ENCODE peak calls at places on chromosomes 7 and 10, in nine cellular contexts. D, U, T, Z, Y, X, W, M and H are unnamed samples.

GRCh38 chr10:69684020-69684980 is 54.3 kb downstream of the FAM241B start:
- DNase-seq in M (no peak), T (no peak), D (peak; percentile 83), X (no peak), W (no peak), Z (peak; percentile 52), Y (no peak), U (no peak), H (no peak)

GRCh38 chr7:6365451-6365850 is 82.3 kb downstream of the DAGLB start:
- DNase-seq in M (no peak), Z (no peak), W (no peak), X (no peak), T (no peak), Y (no peak), U (no peak), D (no peak), H (no peak)

GRCh38 chr7:146875222-146875785 is 758.7 kb downstream of the CNTNAP2 start:
- DNase-seq in X (no peak), Y (no peak), U (no peak), Z (no peak), D (no peak), W (no peak), M (no peak), T (no peak), H (no peak)

GRCh38 chr10:96374639-96374984 is 15.8 kb upstream of the OPALIN start:
- DNase-seq in M (no peak), T (no peak), X (no peak), Y (peak; percentile 39), D (no peak), W (no peak), U (no peak), Z (no peak), H (peak; percentile 36)

GRCh38 chr7:44967571-44968446 is 11.0 kb downstream of the MYO1G start:
- DNase-seq in X (no peak), U (no peak), T (peak; percentile 65), Y (no peak), M (peak; percentile 57), Z (no peak), D (no peak), W (no peak), H (peak; percentile 45)

GRCh38 chr10:113992601-113993011 is 51.1 kb upstream of the ADRB1 start:
- DNase-seq in T (no peak), X (no peak), U (no peak), M (no peak), W (no peak), D (no peak), Y (no peak), Z (peak; percentile 9), H (no peak)

GRCh38 chr7:139728203-139728602 is 49.6 kb downstream of the HIPK2 start:
- DNase-seq in M (no peak), U (no peak), T (no peak), Y (no peak), Z (no peak), W (no peak), D (no peak), X (no peak), H (no peak)

GRCh38 chr7:16670021-16670420 is 24.0 kb downstream of the BZW2 start:
- DNase-seq in Y (no peak), W (no peak), D (no peak), M (no peak), X (no peak), U (no peak), T (no peak), Z (peak; percentile 79), H (no peak)

GRCh38 chr10:76082956-76083355 is 651.5 kb downstream of the LRMDA start:
- DNase-seq in M (peak; percentile 52), U (no peak), Y (no peak), Z (peak; percentile 89), X (peak; percentile 95), T (no peak), W (peak; percentile 74), D (no peak), H (no peak)

GRCh38 chr10:1215862-1216575 is 159.8 kb downstream of the WDR37 start:
- DNase-seq in X (no peak), Y (no peak), T (no peak), U (no peak), D (no peak), Z (no peak), M (no peak), W (no peak), H (no peak)

GRCh38 chr10:102675887-102676616 is 31.8 kb downstream of the TRIM8 start:
- DNase-seq in D (no peak), M (no peak), U (peak; percentile 88), Z (peak; percentile 98), T (peak; percentile 73), Y (no peak), W (no peak), X (peak; percentile 63), H (peak; percentile 30)

GRCh38 chr7:44639701-44640321 is 33.4 kb downstream of the OGDH start:
- DNase-seq in M (peak; percentile 74), D (peak; percentile 88), Y (no peak), Z (peak; percentile 93), T (peak; percentile 71), W (peak; percentile 12), X (peak; percentile 68), U (peak; percentile 37), H (peak; percentile 60)

GRCh38 chr10:86733260-86733671 is 23.2 kb upstream of the BMPR1A start:
- DNase-seq in X (no peak), T (no peak), Z (peak; percentile 12), W (no peak), M (no peak), U (no peak), D (no peak), Y (no peak), H (no peak)
- TF ChIP-seq CTCF in X (no peak), T (no peak), Z (no peak), W (no peak), M (no peak), U (no peak), D (no peak), Y (no peak), H (no peak)

GRCh38 chr7:133564484-133564883 is 311.6 kb downstream of the EXOC4 start:
- DNase-seq in Z (no peak), T (no peak), U (no peak), X (no peak), W (no peak), Y (no peak), D (no peak), M (no peak), H (no peak)
- TF ChIP-seq CTCF in Z (no peak), T (no peak), U (no peak), X (no peak), W (peak; percentile 43), Y (peak; percentile 32), D (no peak), M (no peak), H (no peak)

GRCh38 chr7:31079126-31079918 is 27.2 kb downstream of the ADCYAP1R1 start:
- DNase-seq in Y (no peak), Z (no peak), U (no peak), T (no peak), M (no peak), W (no peak), X (no peak), D (no peak), H (no peak)

GRCh38 chr7:31080112-31080511 is 28.0 kb downstream of the ADCYAP1R1 start:
- DNase-seq in M (no peak), X (no peak), U (no peak), W (no peak), D (no peak), T (no peak), Y (no peak), Z (no peak), H (no peak)

GRCh38 chr7:31077484-31078362 is 25.6 kb downstream of the ADCYAP1R1 start:
- DNase-seq in U (no peak), T (no peak), X (no peak), D (no peak), W (no peak), Z (no peak), M (no peak), Y (no peak), H (no peak)

GRCh38 chr7:31076641-31077310 is 24.7 kb downstream of the ADCYAP1R1 start:
- DNase-seq in X (no peak), Z (no peak), D (no peak), M (no peak), T (no peak), U (no peak), Y (no peak), W (no peak), H (no peak)

DNA sequence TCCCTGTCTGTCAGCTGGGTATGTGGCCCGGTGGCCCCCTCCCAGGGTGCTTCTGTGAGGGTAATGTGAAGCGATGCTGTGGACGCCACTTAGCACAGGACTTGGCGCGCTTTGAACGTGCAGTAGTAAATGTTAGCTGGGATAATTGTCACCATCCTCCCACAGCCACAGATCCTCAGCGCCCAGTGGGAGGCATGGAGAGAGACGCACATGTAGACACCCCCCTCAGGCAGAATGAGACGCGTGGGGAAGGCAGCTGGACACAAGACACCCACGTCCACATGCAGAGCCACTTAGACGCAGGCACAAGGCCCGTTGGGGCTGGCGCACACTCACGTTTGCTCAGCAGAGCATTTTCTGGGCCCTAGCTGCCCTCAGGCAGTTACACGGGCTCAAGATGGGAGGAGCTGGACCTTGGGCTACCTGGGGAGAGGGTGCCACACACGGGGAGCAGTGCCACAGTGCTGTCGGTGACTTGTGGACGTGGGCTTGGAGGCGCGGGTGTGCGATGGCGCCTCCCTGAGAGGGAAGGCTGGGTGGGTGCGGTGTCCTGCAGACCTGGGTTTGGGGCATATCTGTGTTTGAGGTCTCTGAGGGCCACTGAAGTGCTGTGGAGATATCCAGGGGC is 26.4 kb downstream of the ADCYAP1R1 start:
- DNase-seq in Z (no peak), X (no peak), M (no peak), U (no peak), W (no peak), Y (no peak), T (no peak), D (no peak), H (no peak)
- TF ChIP-seq CTCF in Z (no peak), X (no peak), M (no peak), U (no peak), W (no peak), Y (no peak), T (no peak), D (no peak), H (no peak)

DNA sequence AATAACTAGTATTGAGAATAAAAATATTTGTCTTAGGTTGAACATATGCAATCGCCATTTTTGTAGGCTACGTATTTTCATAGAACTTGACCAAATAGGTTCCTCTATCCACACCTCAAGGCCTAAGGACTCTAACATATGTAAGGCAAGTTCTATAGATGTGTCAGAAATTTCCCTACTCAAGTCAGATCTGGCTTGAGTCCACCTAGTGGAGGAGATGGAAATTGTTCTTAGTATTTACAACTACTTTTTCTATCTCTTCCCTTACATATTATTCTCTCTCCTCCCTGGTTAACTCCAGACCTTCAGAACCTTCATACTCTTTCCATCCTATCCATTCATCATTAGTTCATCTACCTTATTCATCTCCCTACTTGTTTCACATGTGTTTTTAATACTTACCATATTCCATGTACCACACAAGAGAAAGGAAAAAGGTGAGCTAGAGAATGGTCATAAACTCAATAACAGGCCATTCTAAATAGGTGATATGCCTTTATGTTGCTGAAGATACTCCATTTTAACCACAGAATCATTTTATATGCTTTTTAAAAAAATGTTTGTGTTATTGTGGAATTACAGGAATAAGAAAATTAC is 174.5 kb upstream of the HDAC9 start:
- DNase-seq in X (peak; percentile 31), T (no peak), M (peak; percentile 55), U (peak; percentile 5), Y (no peak), D (peak; percentile 37), Z (peak; percentile 43), W (peak; percentile 43), H (no peak)
- TF ChIP-seq CTCF in X (peak; percentile 64), T (no peak), M (peak; percentile 48), U (peak; percentile 48), Y (peak; percentile 88), D (peak; percentile 82), Z (peak; percentile 54), W (peak; percentile 62), H (peak; percentile 65)